ENCODE peak calls at places on chromosomes 3 and 15, in six cellular contexts. E is IMR-90; T is A673; J is fibroblast of lung; Z is CD8-positive, alpha-beta T cell; K is ovary. V is an unnamed sample. For H3K27me3 and H3K36me3, the result is how much of the 10 kb centered on the place peaks cover.

GRCh38 chr15:87031545-87032230 is 952.0 kb downstream of the AGBL1 start:
- DNase-seq in E (no peak), T (no peak), J (no peak), Z (no peak), K (no peak), V (no peak)

GRCh38 chr3:50503504-50503903 is at the start of gene CACNA2D2:
- DNase-seq in E (no peak), T (peak), J (no peak), Z (peak), K (peak), V (peak)

GRCh38 chr3:42652611-42653302 is 740 bp upstream of the ZBTB47 start:
- DNase-seq in E (peak), T (no peak), J (peak), Z (no peak), K (peak), V (peak)

GRCh38 chr15:40439461-40440299 is 1.1 kb upstream of the BAHD1 start:
- DNase-seq in E (peak), T (peak), J (no peak), Z (no peak), K (peak), V (peak)

GRCh38 chr3:81864273-81864672 is 102.8 kb upstream of the GBE1 start:
- DNase-seq in E (no peak), T (no peak), J (no peak), Z (no peak), K (no peak), V (no peak)

GRCh38 chr15:62089616-62090015 is 22.8 kb downstream of the C2CD4A start:
- DNase-seq in E (no peak), T (no peak), J (no peak), Z (no peak), K (no peak), V (no peak)

GRCh38 chr3:64084640-64085039 is 61.3 kb upstream of the PSMD6 start:
- DNase-seq in E (peak), T (no peak), J (peak), Z (no peak), K (no peak), V (peak)

GRCh38 chr15:79339588-79340314 is 28.8 kb downstream of the TMED3 start:
- DNase-seq in E (peak), T (peak), J (peak), Z (no peak), K (no peak), V (no peak)

GRCh38 chr15:101351736-101352135 is 56.7 kb upstream of the SNRPA1 start:
- DNase-seq in E (no peak), T (no peak), J (no peak), Z (no peak), K (no peak), V (no peak)

GRCh38 chr3:111521881-111522280 is 20.1 kb upstream of the CD96 start:
- DNase-seq in E (peak), T (no peak), J (peak), Z (no peak), K (no peak), V (peak)

GRCh38 chr15:77654975-77655374 is 22.3 kb upstream of the LINGO1 start:
- DNase-seq in E (no peak), T (peak), J (no peak), Z (no peak), K (no peak), V (no peak)

GRCh38 chr15:48974865-48975264 is 11.1 kb upstream of the SHC4 start:
- DNase-seq in E (no peak), T (peak), J (no peak), Z (no peak), K (no peak), V (no peak)

GRCh38 chr15:66573719-66574641 is 8.2 kb upstream of the LCTL start:
- DNase-seq in E (peak), T (no peak), J (peak), Z (no peak), K (no peak), V (no peak)

GRCh38 chr3:197750396-197750831 is 731 bp downstream of the FYTTD1 start:
- DNase-seq in E (peak), T (peak), J (peak), Z (peak), K (peak), V (peak)

GRCh38 chr15:100129677-100130076 is 212.1 kb downstream of the ADAMTS17 start:
- DNase-seq in E (no peak), T (no peak), J (no peak), Z (no peak), K (no peak), V (no peak)

GRCh38 chr3:10193692-10194327 is 29.1 kb downstream of the IRAK2 start:
- DNase-seq in E (no peak), T (no peak), J (no peak), Z (no peak), K (no peak), V (no peak)

GRCh38 chr15:96186105-96186504 is 144.4 kb upstream of the NR2F2 start:
- DNase-seq in E (no peak), T (no peak), J (no peak), Z (no peak), K (no peak), V (no peak)

GRCh38 chr3:58062469-58062868 is 54.2 kb downstream of the FLNB start:
- DNase-seq in E (no peak), T (no peak), J (no peak), Z (no peak), K (no peak), V (no peak)

GRCh38 chr3:43894176-43895049 is 203.7 kb downstream of the ABHD5 start:
- DNase-seq in E (peak), T (peak), J (peak), Z (no peak), K (peak), V (peak)
- H3K4me3 ChIP-seq in E (peak), T (peak), J (peak), Z (peak), K (peak), V (peak)

GRCh38 chr3:46354478-46354877 is 567 bp downstream of the CCR2 start:
- DNase-seq in E (no peak), T (no peak), J (no peak), Z (no peak), K (no peak), V (no peak)
- H3K27me3 ChIP-seq in E (under half), T (under half), J (under half), Z (under half), K (under half), V (under half)

DNA sequence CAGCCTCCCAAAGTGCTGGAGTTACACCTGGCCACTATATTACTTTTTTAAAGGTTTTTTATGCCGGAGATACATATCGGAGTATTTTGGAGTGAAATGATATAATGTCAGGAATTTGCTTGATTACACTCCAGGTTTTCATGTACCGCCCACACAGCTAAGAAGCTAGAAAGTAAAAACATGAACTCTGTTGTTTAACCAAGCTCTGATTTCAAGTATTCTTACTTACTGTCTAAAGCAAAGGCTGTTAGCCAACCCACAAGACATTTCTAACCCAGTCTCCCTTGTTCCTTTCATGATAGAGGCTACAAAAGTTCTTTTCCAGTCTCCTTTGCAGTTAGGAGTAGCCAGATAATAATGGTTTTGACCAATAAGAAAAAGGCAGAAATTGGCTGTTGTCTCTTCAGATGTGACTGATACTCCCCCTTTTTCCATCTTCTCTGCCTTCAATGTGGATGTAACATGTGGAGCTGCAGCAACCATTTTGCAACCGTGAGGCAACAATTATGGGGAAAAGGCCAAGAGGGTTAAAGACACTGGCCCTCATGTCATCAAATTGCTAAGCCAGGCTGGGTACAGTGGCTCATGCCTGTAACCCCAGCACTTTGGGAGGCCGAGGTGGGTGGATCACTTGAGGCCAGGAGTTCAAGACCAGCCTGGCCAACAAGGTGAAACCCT is 6.1 kb upstream of the CP start:
- DNase-seq in E (peak), T (no peak), J (no peak), Z (no peak), K (no peak), V (no peak)
- H3K36me3 ChIP-seq in E (under half), T (under half), J (under half), Z (under half), K (under half), V (under half)

GRCh38 chr15:89812847-89813320 is 1.8 kb downstream of the ANPEP start:
- DNase-seq in E (no peak), T (no peak), J (no peak), Z (no peak), K (no peak), V (no peak)
- H3K4me3 ChIP-seq in E (no peak), T (no peak), J (peak), Z (no peak), K (no peak), V (peak)

DNA sequence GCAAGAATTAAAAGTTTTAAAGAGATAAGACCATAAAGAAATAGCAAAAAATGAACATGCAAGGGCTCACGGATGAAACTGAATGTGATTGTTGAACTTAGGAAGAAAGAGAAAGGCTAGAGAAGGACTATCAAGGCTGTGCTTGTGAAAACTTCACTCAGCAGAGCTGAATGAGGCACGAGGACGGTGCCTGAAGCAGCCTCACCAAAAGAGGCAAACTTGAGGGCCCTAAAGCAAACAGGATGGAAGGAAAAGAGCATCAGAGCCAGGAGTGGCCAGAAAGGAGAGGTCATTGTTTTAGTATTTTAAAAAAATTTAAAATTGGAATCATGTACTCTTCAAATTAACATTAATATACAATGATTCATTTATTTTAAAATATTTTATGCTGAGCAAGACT is 191.2 kb upstream of the SOX14 start:
- DNase-seq in E (no peak), T (no peak), J (no peak), Z (no peak), K (no peak), V (no peak)
- H3K27me3 ChIP-seq in E (under half), T (under half), J (under half), Z (under half), K (under half), V (under half)

GRCh38 chr3:77377717-77378116 is 337.8 kb downstream of the ROBO2 start:
- DNase-seq in E (no peak), T (no peak), J (no peak), Z (no peak), K (no peak), V (no peak)
- H3K36me3 ChIP-seq in E (under half), T (under half), J (under half), Z (under half), K (under half), V (under half)

DNA sequence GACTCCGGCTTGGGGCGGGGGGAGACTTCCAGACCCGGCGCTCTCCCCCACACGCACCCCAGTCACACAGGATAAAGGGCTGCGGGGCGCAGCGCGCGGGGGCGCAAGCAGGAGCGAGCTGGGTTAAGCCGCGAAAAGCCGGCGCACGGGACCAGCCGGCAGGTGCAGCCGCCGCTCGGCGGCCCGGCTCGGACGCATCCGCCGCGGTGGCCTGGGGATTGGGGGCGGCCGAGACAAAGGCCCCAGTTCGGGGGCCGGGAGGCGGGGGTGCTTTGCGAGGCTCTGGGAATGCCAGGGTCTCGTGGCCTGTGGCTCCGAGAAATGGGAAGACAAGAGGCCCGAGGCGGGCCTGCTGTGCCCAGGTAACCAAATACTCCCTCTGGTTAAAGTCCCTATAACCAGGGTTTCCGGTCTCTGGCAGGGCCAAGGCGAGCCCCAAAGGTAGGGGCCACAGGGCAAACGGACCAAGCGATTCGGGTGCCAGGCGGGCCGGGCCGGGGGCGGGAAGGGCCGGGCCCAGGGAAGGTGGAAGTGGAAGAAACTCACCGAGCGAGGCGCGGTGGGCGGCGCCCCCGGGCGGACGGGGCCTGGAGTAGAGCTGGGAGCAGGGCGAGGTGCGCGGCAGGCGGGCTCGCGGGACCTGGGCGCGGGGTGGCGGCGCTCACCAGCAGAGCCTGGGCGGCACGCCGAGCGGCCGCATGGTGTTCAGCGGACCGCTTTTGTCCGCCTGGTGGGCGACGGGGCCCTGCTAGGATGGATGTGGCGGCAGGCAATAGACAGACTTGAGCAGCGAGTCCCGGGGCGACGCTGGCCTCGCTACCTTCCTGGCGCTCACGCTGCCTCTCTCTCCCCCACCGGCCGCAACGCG is at the start of gene GATA2:
- DNase-seq in E (no peak), T (peak), J (no peak), Z (no peak), K (no peak), V (no peak)
- H3K4me3 ChIP-seq in E (no peak), T (peak), J (no peak), Z (no peak), K (peak), V (no peak)

DNA sequence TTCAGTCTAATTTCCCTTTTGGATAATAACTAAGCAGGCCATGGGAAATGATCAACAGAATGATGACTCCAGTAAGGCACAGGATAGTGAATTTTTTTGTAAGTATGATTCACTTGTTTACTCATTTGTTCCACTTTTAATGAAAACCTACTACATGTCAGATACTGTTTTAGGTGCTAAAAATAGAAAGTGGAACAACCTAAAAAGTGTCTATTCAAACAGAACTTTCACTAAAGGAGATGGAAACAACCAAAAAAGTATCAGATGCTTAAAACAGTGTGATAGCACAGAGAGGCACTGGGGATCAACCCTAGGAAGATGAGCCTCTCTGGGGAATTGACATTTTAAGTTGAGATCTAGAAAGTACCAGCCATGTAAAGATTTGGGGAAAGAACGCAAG is 11.1 kb downstream of the RYK start:
- DNase-seq in E (peak), T (no peak), J (no peak), Z (no peak), K (no peak), V (no peak)
- H3K27me3 ChIP-seq in E (under half), T (under half), J (under half), Z (under half), K (under half), V (under half)

GRCh38 chr15:43795197-43795596 is 3.1 kb downstream of the SERF2 start:
- DNase-seq in E (no peak), T (no peak), J (no peak), Z (no peak), K (no peak), V (no peak)
- H3K36me3 ChIP-seq in E (half or more), T (under half), J (under half), Z (under half), K (under half), V (half or more)

GRCh38 chr15:32716960-32717289 is 879 bp upstream of the GREM1 start:
- DNase-seq in E (no peak), T (no peak), J (peak), Z (no peak), K (no peak), V (no peak)

GRCh38 chr15:32715276-32715675 is 2.5 kb upstream of the GREM1 start:
- DNase-seq in E (peak), T (no peak), J (peak), Z (no peak), K (no peak), V (no peak)

GRCh38 chr15:32718082-32718821 is 448 bp downstream of the GREM1 start:
- DNase-seq in E (no peak), T (peak), J (peak), Z (no peak), K (no peak), V (peak)

GRCh38 chr15:32717290-32718081 is at the start of gene GREM1:
- DNase-seq in E (peak), T (peak), J (peak), Z (no peak), K (no peak), V (peak)

DNA sequence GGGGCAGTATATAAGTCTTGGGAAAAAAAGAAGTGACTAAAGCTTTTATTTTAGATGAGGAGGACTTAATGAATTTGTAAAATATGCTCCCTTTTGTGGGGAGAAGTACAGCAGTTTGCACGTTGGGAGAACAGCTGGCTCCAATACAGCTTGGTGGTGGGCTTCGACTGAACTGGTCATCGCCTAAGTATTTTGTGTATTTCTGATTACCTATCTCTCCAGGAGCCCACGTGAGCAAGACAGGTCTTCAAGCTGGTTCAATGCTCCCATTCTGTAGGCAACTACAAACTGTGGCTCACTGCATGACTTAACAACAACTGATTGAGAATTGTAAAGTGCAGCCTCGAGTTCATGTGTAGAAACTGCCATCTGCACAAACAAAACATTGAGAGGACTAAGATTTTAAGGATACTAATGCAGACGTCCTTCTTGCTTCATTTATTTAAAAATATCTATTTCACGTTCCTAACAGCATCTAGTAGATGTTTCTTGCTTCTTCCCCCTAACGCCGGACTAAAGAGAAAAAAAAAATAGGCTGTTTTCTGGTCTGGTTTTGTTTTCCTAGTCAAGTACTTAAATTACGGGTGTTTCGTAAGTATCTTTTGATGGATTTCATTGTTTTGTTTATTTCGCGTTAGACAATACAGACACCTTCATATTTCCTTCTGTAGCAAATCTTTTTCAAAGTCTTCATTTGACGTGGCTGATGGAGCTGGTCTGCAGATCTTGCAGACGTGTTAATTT is 1.4 kb upstream of the GREM1 start:
- DNase-seq in E (no peak), T (no peak), J (peak), Z (no peak), K (no peak), V (no peak)
- H3K4me3 ChIP-seq in E (peak), T (no peak), J (peak), Z (no peak), K (no peak), V (no peak)

V was measured in MG63.